ENCODE peak calls at places on chromosomes 6 and 20, in five cellular contexts. One of them, this sample, is unnamed. For H3K36me3, the result is how much of the 10 kb centered on the place peaks cover.

GRCh38 chr20:10286356-10286755 is 67.7 kb downstream of the SNAP25 start:
- DNase-seq in endothelial cell of umbilical vein: no peak
- DNase-seq in IMR-90: no peak
- DNase-seq in colonic mucosa: no peak
- DNase-seq in mesendoderm: no peak
- DNase-seq in this sample: no peak

GRCh38 chr6:129932321-129932720 is 71.2 kb upstream of the TMEM244 start:
- DNase-seq in endothelial cell of umbilical vein: no peak
- DNase-seq in IMR-90: no peak
- DNase-seq in colonic mucosa: no peak
- DNase-seq in mesendoderm: no peak
- DNase-seq in this sample: no peak

GRCh38 chr6:137923866-137924616 is 57.0 kb downstream of the TNFAIP3 start:
- DNase-seq in endothelial cell of umbilical vein: no peak
- DNase-seq in IMR-90: no peak
- DNase-seq in colonic mucosa: no peak
- DNase-seq in mesendoderm: no peak
- DNase-seq in this sample: no peak

GRCh38 chr6:156779206-156780116 is 2.3 kb downstream of the ARID1B start:
- DNase-seq in endothelial cell of umbilical vein: peak
- DNase-seq in IMR-90: no peak
- DNase-seq in colonic mucosa: peak
- DNase-seq in mesendoderm: peak
- DNase-seq in this sample: peak

GRCh38 chr6:134714113-134714512 is 235.8 kb downstream of the ALDH8A1 start:
- DNase-seq in endothelial cell of umbilical vein: peak
- DNase-seq in IMR-90: no peak
- DNase-seq in colonic mucosa: no peak
- DNase-seq in mesendoderm: no peak
- DNase-seq in this sample: no peak

GRCh38 chr6:26309731-26310142 is 55.3 kb upstream of the BTN3A2 start:
- DNase-seq in endothelial cell of umbilical vein: no peak
- DNase-seq in IMR-90: peak
- DNase-seq in colonic mucosa: no peak
- DNase-seq in mesendoderm: no peak
- DNase-seq in this sample: no peak

GRCh38 chr20:56710577-56711465 is 81.7 kb downstream of the TFAP2C start:
- DNase-seq in endothelial cell of umbilical vein: no peak
- DNase-seq in IMR-90: peak
- DNase-seq in colonic mucosa: no peak
- DNase-seq in mesendoderm: no peak
- DNase-seq in this sample: no peak

GRCh38 chr20:61394088-61394822 is 142.2 kb downstream of the CDH4 start:
- DNase-seq in endothelial cell of umbilical vein: no peak
- DNase-seq in IMR-90: no peak
- DNase-seq in colonic mucosa: no peak
- DNase-seq in mesendoderm: no peak
- DNase-seq in this sample: no peak

GRCh38 chr6:28522594-28523557 is 2.8 kb upstream of the GPX5 start:
- DNase-seq in endothelial cell of umbilical vein: no peak
- DNase-seq in IMR-90: no peak
- DNase-seq in colonic mucosa: no peak
- DNase-seq in mesendoderm: peak
- DNase-seq in this sample: peak

GRCh38 chr20:44217342-44218092 is 6.9 kb upstream of the OSER1 start:
- DNase-seq in endothelial cell of umbilical vein: peak
- DNase-seq in IMR-90: peak
- DNase-seq in colonic mucosa: peak
- DNase-seq in mesendoderm: peak
- DNase-seq in this sample: peak

GRCh38 chr6:42572523-42572922 is 8.7 kb downstream of the UBR2 start:
- DNase-seq in endothelial cell of umbilical vein: no peak
- DNase-seq in IMR-90: no peak
- DNase-seq in colonic mucosa: no peak
- DNase-seq in mesendoderm: no peak
- DNase-seq in this sample: no peak

GRCh38 chr6:135488023-135488422 is 9.5 kb downstream of the AHI1 start:
- DNase-seq in endothelial cell of umbilical vein: peak
- DNase-seq in IMR-90: peak
- DNase-seq in colonic mucosa: no peak
- DNase-seq in mesendoderm: no peak
- DNase-seq in this sample: no peak

GRCh38 chr6:8710668-8711431 is 275.5 kb upstream of the SLC35B3 start:
- DNase-seq in endothelial cell of umbilical vein: no peak
- DNase-seq in IMR-90: no peak
- DNase-seq in colonic mucosa: no peak
- DNase-seq in mesendoderm: no peak
- DNase-seq in this sample: no peak

GRCh38 chr6:71367763-71368162 is 79.2 kb downstream of the OGFRL1 start:
- DNase-seq in endothelial cell of umbilical vein: peak
- DNase-seq in IMR-90: peak
- DNase-seq in colonic mucosa: no peak
- DNase-seq in mesendoderm: no peak
- DNase-seq in this sample: no peak

GRCh38 chr20:32523613-32524218 is 61.4 kb downstream of the NOL4L start:
- DNase-seq in endothelial cell of umbilical vein: no peak
- DNase-seq in IMR-90: no peak
- DNase-seq in colonic mucosa: no peak
- DNase-seq in mesendoderm: no peak
- DNase-seq in this sample: no peak

GRCh38 chr6:166707045-166707444 is 80.0 kb upstream of the RPS6KA2 start:
- DNase-seq in endothelial cell of umbilical vein: peak
- DNase-seq in IMR-90: peak
- DNase-seq in colonic mucosa: peak
- DNase-seq in mesendoderm: peak
- DNase-seq in this sample: peak

GRCh38 chr6:3343089-3343901 is 84.5 kb downstream of the PSMG4 start:
- DNase-seq in endothelial cell of umbilical vein: no peak
- DNase-seq in IMR-90: no peak
- DNase-seq in colonic mucosa: no peak
- DNase-seq in mesendoderm: no peak
- DNase-seq in this sample: no peak

GRCh38 chr6:150072201-150072600 is 3.3 kb upstream of the ULBP3 start:
- DNase-seq in endothelial cell of umbilical vein: no peak
- DNase-seq in IMR-90: peak
- DNase-seq in colonic mucosa: peak
- DNase-seq in mesendoderm: peak
- DNase-seq in this sample: peak

GRCh38 chr6:134161036-134161435 is 108.6 kb upstream of the SLC2A12 start:
- DNase-seq in endothelial cell of umbilical vein: no peak
- DNase-seq in IMR-90: peak
- DNase-seq in colonic mucosa: no peak
- DNase-seq in mesendoderm: peak
- DNase-seq in this sample: no peak

GRCh38 chr20:36631651-36632050 is 14.3 kb downstream of the SLA2 start:
- DNase-seq in endothelial cell of umbilical vein: no peak
- DNase-seq in IMR-90: peak
- DNase-seq in colonic mucosa: no peak
- DNase-seq in mesendoderm: no peak
- DNase-seq in this sample: no peak

GRCh38 chr6:117484052-117484646 is 1.7 kb downstream of the DCBLD1 start:
- DNase-seq in endothelial cell of umbilical vein: peak
- DNase-seq in IMR-90: no peak
- DNase-seq in colonic mucosa: no peak
- DNase-seq in mesendoderm: no peak
- DNase-seq in this sample: no peak

GRCh38 chr20:40719330-40719729 is 30.3 kb upstream of the MAFB start:
- DNase-seq in endothelial cell of umbilical vein: no peak
- DNase-seq in IMR-90: no peak
- DNase-seq in colonic mucosa: no peak
- DNase-seq in mesendoderm: no peak
- DNase-seq in this sample: no peak

GRCh38 chr20:40606660-40607059 is 82.4 kb downstream of the MAFB start:
- DNase-seq in endothelial cell of umbilical vein: no peak
- DNase-seq in IMR-90: no peak
- DNase-seq in colonic mucosa: no peak
- DNase-seq in mesendoderm: peak
- DNase-seq in this sample: peak

GRCh38 chr6:143595256-143596036 is 82.3 kb upstream of the PHACTR2 start:
- DNase-seq in endothelial cell of umbilical vein: no peak
- DNase-seq in IMR-90: no peak
- DNase-seq in colonic mucosa: no peak
- DNase-seq in mesendoderm: no peak
- DNase-seq in this sample: no peak

GRCh38 chr6:26285143-26286134 is 79.6 kb upstream of the BTN3A2 start:
- DNase-seq in endothelial cell of umbilical vein: peak
- DNase-seq in IMR-90: peak
- DNase-seq in colonic mucosa: peak
- DNase-seq in mesendoderm: peak
- DNase-seq in this sample: peak

GRCh38 chr6:121934461-121934860 is 465.0 kb upstream of the HSF2 start:
- DNase-seq in endothelial cell of umbilical vein: no peak
- DNase-seq in IMR-90: no peak
- DNase-seq in colonic mucosa: no peak
- DNase-seq in mesendoderm: peak
- DNase-seq in this sample: no peak

GRCh38 chr6:128600397-128600951 is 80.1 kb upstream of the PTPRK start:
- DNase-seq in endothelial cell of umbilical vein: peak
- DNase-seq in IMR-90: peak
- DNase-seq in colonic mucosa: no peak
- DNase-seq in mesendoderm: peak
- DNase-seq in this sample: no peak
- H3K9ac ChIP-seq in endothelial cell of umbilical vein: peak
- H3K9ac ChIP-seq in IMR-90: no peak
- H3K9ac ChIP-seq in colonic mucosa: no peak
- H3K9ac ChIP-seq in mesendoderm: no peak
- H3K9ac ChIP-seq in this sample: no peak

DNA sequence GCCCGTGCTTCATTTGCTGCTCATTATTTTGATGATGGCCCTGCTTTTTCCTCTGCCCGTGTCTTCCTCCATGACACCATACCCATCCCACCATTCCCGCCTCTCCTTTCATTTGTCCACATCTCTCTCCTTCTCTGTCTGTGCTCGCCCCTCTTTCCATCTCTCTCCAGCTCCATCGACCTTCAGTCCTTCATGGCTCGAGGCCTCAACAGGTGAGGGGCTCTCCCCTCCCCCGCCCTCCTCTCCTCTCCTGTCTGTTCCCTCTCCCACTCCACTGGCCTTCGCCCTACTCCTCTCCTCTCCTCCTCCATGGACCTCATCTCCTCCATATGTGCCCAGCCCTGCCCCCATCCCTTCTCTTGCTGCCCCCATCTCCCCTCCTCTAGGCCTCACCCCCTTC is 12.1 kb upstream of the ZBTB9 start:
- DNase-seq in endothelial cell of umbilical vein: no peak
- DNase-seq in IMR-90: no peak
- DNase-seq in colonic mucosa: no peak
- DNase-seq in mesendoderm: no peak
- DNase-seq in this sample: no peak
- H3K36me3 ChIP-seq in endothelial cell of umbilical vein: under half
- H3K36me3 ChIP-seq in IMR-90: half or more
- H3K36me3 ChIP-seq in colonic mucosa: under half
- H3K36me3 ChIP-seq in mesendoderm: under half
- H3K36me3 ChIP-seq in this sample: half or more

GRCh38 chr6:43926644-43927524 is 156.9 kb downstream of the VEGFA start:
- DNase-seq in endothelial cell of umbilical vein: peak
- DNase-seq in IMR-90: peak
- DNase-seq in colonic mucosa: peak
- DNase-seq in mesendoderm: peak
- DNase-seq in this sample: peak
- H3K9ac ChIP-seq in endothelial cell of umbilical vein: no peak
- H3K9ac ChIP-seq in IMR-90: peak
- H3K9ac ChIP-seq in colonic mucosa: no peak
- H3K9ac ChIP-seq in mesendoderm: peak
- H3K9ac ChIP-seq in this sample: peak

GRCh38 chr6:36967757-36968156 is 13.2 kb downstream of the PI16 start:
- DNase-seq in endothelial cell of umbilical vein: no peak
- DNase-seq in IMR-90: no peak
- DNase-seq in colonic mucosa: no peak
- DNase-seq in mesendoderm: no peak
- DNase-seq in this sample: no peak

GRCh38 chr6:36970892-36971842 is 14.8 kb downstream of the MTCH1 start:
- DNase-seq in endothelial cell of umbilical vein: no peak
- DNase-seq in IMR-90: no peak
- DNase-seq in colonic mucosa: no peak
- DNase-seq in mesendoderm: no peak
- DNase-seq in this sample: no peak

GRCh38 chr6:36969988-36970891 is 15.7 kb downstream of the PI16 start:
- DNase-seq in endothelial cell of umbilical vein: no peak
- DNase-seq in IMR-90: no peak
- DNase-seq in colonic mucosa: no peak
- DNase-seq in mesendoderm: no peak
- DNase-seq in this sample: peak

GRCh38 chr6:36968266-36968977 is 13.9 kb downstream of the PI16 start:
- DNase-seq in endothelial cell of umbilical vein: no peak
- DNase-seq in IMR-90: no peak
- DNase-seq in colonic mucosa: peak
- DNase-seq in mesendoderm: no peak
- DNase-seq in this sample: no peak

GRCh38 chr6:36969240-36969691 is 14.7 kb downstream of the PI16 start:
- DNase-seq in endothelial cell of umbilical vein: no peak
- DNase-seq in IMR-90: no peak
- DNase-seq in colonic mucosa: no peak
- DNase-seq in mesendoderm: no peak
- DNase-seq in this sample: no peak
- H3K36me3 ChIP-seq in endothelial cell of umbilical vein: half or more
- H3K36me3 ChIP-seq in IMR-90: half or more
- H3K36me3 ChIP-seq in colonic mucosa: under half
- H3K36me3 ChIP-seq in mesendoderm: under half
- H3K36me3 ChIP-seq in this sample: half or more

DNA sequence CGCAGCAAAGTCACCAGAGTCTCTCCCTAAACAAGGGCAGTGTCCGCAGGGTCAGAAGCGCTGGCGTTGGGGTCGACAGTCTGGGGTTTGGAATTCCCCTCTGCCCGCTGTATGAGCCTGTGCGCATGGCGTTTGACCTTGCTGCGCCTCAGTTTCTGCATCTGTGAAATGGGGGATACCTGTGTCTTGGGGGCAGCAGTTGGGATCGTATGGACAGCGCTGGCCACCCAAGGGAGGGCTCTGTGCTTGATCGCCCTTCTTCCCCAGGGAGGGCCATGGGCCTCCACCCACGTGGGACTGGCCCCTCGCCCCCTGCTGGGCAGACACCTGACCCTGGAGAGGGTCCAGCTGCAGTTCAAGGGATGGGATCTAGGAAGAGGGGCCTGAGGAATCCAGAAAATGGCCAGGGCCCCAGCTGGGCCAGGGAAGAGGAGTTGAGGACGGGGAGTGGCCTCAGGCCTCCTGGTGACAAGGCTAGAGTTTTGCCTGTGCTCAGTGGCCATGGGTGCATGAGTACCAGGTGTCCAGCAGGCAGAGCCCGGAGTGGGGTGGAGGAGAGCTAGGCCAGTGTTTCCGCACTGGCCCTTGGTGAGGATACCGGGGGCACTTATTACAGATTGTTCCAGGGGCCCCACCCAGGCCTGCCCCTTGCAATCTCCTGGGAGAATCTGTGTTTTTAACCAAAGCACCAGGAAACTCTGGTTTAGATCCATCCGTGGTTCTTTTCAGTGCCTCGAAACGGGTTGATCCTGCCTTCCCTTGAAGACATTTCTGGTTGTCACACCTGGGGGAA is 26.3 kb upstream of the PHACTR3 start:
- DNase-seq in endothelial cell of umbilical vein: no peak
- DNase-seq in IMR-90: no peak
- DNase-seq in colonic mucosa: no peak
- DNase-seq in mesendoderm: no peak
- DNase-seq in this sample: no peak
- H3K9ac ChIP-seq in endothelial cell of umbilical vein: no peak
- H3K9ac ChIP-seq in IMR-90: no peak
- H3K9ac ChIP-seq in colonic mucosa: no peak
- H3K9ac ChIP-seq in mesendoderm: no peak
- H3K9ac ChIP-seq in this sample: no peak

GRCh38 chr20:33851842-33852466 is 40.8 kb downstream of the CHMP4B start:
- DNase-seq in endothelial cell of umbilical vein: no peak
- DNase-seq in IMR-90: no peak
- DNase-seq in colonic mucosa: no peak
- DNase-seq in mesendoderm: no peak
- DNase-seq in this sample: no peak
- H3K36me3 ChIP-seq in endothelial cell of umbilical vein: under half
- H3K36me3 ChIP-seq in IMR-90: half or more
- H3K36me3 ChIP-seq in colonic mucosa: under half
- H3K36me3 ChIP-seq in mesendoderm: under half
- H3K36me3 ChIP-seq in this sample: under half